ENCODE peak calls at places on chromosomes 1 and 21, in five cellular contexts. N is K562, Q is GM12878, D is HCT116, P is HepG2. G is an unnamed sample.

GRCh38 chr1:66350001-66350547 is 183.9 kb upstream of the SGIP1 start:
- DNase-seq in N (no peak), Q (no peak), D (peak; percentile 95), P (no peak), G (no peak)

GRCh38 chr1:212700892-212701819 is 1.5 kb upstream of the BATF3 start:
- DNase-seq in N (peak; percentile 11), Q (no peak), D (no peak), P (no peak), G (peak; percentile 65)

GRCh38 chr1:6962956-6963915 is 178.0 kb downstream of the CAMTA1 start:
- DNase-seq in N (peak; percentile 96), Q (peak; percentile 24), D (peak; percentile 88), P (no peak), G (peak; percentile 69)

GRCh38 chr1:235502601-235503332 is 1.5 kb downstream of the B3GALNT2 start:
- DNase-seq in N (no peak), Q (no peak), D (no peak), P (no peak), G (no peak)

GRCh38 chr21:45579383-45580180 is 37.3 kb upstream of the SLC19A1 start:
- DNase-seq in N (no peak), Q (no peak), D (no peak), P (no peak), G (peak; percentile 23)

GRCh38 chr1:226203237-226203636 is 16.7 kb upstream of the ACBD3 start:
- DNase-seq in N (no peak), Q (no peak), D (no peak), P (no peak), G (no peak)

GRCh38 chr21:31873696-31874599 is 1.1 kb downstream of the HUNK start:
- DNase-seq in N (peak; percentile 76), Q (no peak), D (no peak), P (no peak), G (peak; percentile 91)

GRCh38 chr1:244100691-244101453 is 49.8 kb downstream of the ZBTB18 start:
- DNase-seq in N (no peak), Q (no peak), D (no peak), P (no peak), G (no peak)

GRCh38 chr1:230090194-230090711 is 23.2 kb downstream of the GALNT2 start:
- DNase-seq in N (no peak), Q (no peak), D (no peak), P (peak; percentile 53), G (no peak)

GRCh38 chr1:225603538-225604354 is 49.2 kb downstream of the ENAH start:
- DNase-seq in N (no peak), Q (no peak), D (peak; percentile 54), P (peak; percentile 56), G (no peak)

GRCh38 chr1:162212713-162213112 is 143.2 kb downstream of the NOS1AP start:
- DNase-seq in N (no peak), Q (no peak), D (no peak), P (peak; percentile 15), G (no peak)

GRCh38 chr1:151934048-151934493 is 24.8 kb upstream of the THEM4 start:
- DNase-seq in N (peak; percentile 54), Q (no peak), D (no peak), P (peak; percentile 39), G (peak; percentile 52)

GRCh38 chr1:69016468-69016867 is 519.6 kb upstream of the DEPDC1 start:
- DNase-seq in N (no peak), Q (no peak), D (no peak), P (no peak), G (no peak)

GRCh38 chr21:45831991-45832740 is 149.4 kb upstream of the COL6A1 start:
- DNase-seq in N (no peak), Q (no peak), D (no peak), P (no peak), G (no peak)

GRCh38 chr21:40732243-40732642 is 114.7 kb downstream of the DSCAM start:
- DNase-seq in N (no peak), Q (no peak), D (no peak), P (no peak), G (no peak)

GRCh38 chr1:230091473-230092231 is 24.6 kb downstream of the GALNT2 start:
- DNase-seq in N (no peak), Q (no peak), D (no peak), P (no peak), G (no peak)

GRCh38 chr21:33279330-33279820 is 13.2 kb downstream of the IL10RB start:
- DNase-seq in N (no peak), Q (no peak), D (no peak), P (no peak), G (no peak)

GRCh38 chr1:240508950-240509349 is 103.0 kb downstream of the GREM2 start:
- DNase-seq in N (no peak), Q (no peak), D (no peak), P (no peak), G (peak; percentile 56)

GRCh38 chr21:35050348-35051286 is 1.5 kb upstream of the RUNX1 start:
- DNase-seq in N (peak; percentile 42), Q (no peak), D (no peak), P (no peak), G (no peak)

GRCh38 chr1:171248309-171248708 is at the start of gene FMO1:
- DNase-seq in N (no peak), Q (no peak), D (no peak), P (no peak), G (no peak)

GRCh38 chr1:103986792-103987191 is 237.1 kb downstream of the AMY1C start:
- DNase-seq in N (no peak), Q (no peak), D (no peak), P (no peak), G (no peak)
- TF ChIP-seq POLR2AphosphoS5 in N (no peak), Q (no peak), D (no peak), P (no peak), G (no peak)

GRCh38 chr1:60612790-60613189 is 469.6 kb upstream of the NFIA start:
- DNase-seq in N (no peak), Q (no peak), D (no peak), P (no peak), G (no peak)
- TF ChIP-seq ZBTB33 in N (no peak), Q (no peak), D (no peak), P (no peak), G (no peak)

DNA sequence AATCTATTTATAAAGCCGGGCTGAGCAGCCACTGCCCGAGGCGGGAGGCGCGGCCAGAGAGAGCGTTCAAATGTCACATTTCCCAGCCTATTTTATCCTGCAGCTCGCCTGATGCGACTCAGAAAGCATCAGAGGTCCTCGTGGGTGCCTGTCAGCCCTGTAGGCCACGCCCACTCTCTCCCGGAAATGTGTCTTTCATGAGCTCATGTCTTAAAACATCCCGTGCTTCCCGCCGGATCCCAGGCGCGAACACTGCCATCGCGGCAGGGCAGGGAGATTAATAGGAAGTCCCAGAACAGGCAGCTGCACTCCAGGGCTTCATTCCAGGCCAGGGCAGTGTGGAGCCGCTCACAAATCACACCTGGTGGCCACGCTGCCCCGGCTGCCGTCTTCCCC is 117.5 kb downstream of the PRDM16 start:
- DNase-seq in N (peak; percentile 37), Q (no peak), D (no peak), P (no peak), G (no peak)
- TF ChIP-seq POLR2AphosphoS5 in N (no peak), Q (no peak), D (no peak), P (no peak), G (no peak)

DNA sequence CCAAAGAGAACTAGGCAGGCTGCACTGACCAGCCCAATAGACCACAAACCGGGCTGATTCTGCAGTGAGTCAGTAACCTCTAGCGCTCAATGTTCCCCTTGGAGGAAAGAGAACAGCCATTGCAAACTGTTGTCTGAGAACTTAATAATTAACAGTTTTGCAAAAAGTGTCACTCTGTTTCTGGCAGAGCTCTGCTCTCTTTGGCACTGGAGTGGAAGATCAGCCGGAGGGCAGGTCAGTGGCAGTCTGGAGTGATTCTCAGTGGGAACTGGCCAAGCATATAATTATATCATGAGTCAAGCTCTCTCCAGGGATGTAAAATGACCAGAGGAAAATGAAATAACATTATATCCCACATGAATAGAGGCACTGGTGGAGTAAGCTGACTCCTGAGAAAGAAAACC is 238.3 kb downstream of the HLX start:
- DNase-seq in N (no peak), Q (no peak), D (no peak), P (no peak), G (peak; percentile 49)
- TF ChIP-seq ZBTB33 in N (no peak), Q (no peak), D (no peak), P (no peak), G (no peak)